ENCODE peak calls at places on chromosomes 4 and X, in seven cellular contexts. One of them, this sample, is unnamed.

GRCh38 chr4:56026596-56026995 is 77.9 kb downstream of the CEP135 start:
- DNase-seq in GM10248: no peak
- DNase-seq in GM13977: no peak
- DNase-seq in MCF 10A: peak; percentile 28
- DNase-seq in ovary: no peak
- DNase-seq in psoas muscle: no peak
- DNase-seq in AG09309: no peak
- DNase-seq in this sample: no peak

GRCh38 chrX:24145340-24146186 is 4.0 kb upstream of the ZFX start:
- DNase-seq in GM10248: no peak
- DNase-seq in GM13977: no peak
- DNase-seq in MCF 10A: no peak
- DNase-seq in ovary: no peak
- DNase-seq in psoas muscle: no peak
- DNase-seq in AG09309: peak; percentile 27
- DNase-seq in this sample: no peak

GRCh38 chrX:122913134-122913533 is 270.9 kb upstream of the GRIA3 start:
- DNase-seq in GM10248: no peak
- DNase-seq in GM13977: no peak
- DNase-seq in MCF 10A: no peak
- DNase-seq in ovary: no peak
- DNase-seq in psoas muscle: no peak
- DNase-seq in AG09309: no peak
- DNase-seq in this sample: no peak

GRCh38 chr4:75995727-75996126 is 5.0 kb upstream of the SDAD1 start:
- DNase-seq in GM10248: peak; percentile 48
- DNase-seq in GM13977: peak; percentile 34
- DNase-seq in MCF 10A: peak; percentile 66
- DNase-seq in ovary: no peak
- DNase-seq in psoas muscle: no peak
- DNase-seq in AG09309: peak; percentile 16
- DNase-seq in this sample: no peak

GRCh38 chr4:118586357-118586790 is 98.8 kb upstream of the METTL14 start:
- DNase-seq in GM10248: no peak
- DNase-seq in GM13977: no peak
- DNase-seq in MCF 10A: no peak
- DNase-seq in ovary: peak; percentile 83
- DNase-seq in psoas muscle: peak; percentile 38
- DNase-seq in AG09309: no peak
- DNase-seq in this sample: no peak

GRCh38 chr4:113070755-113071154 is 21.3 kb downstream of the ANK2 start:
- DNase-seq in GM10248: no peak
- DNase-seq in GM13977: no peak
- DNase-seq in MCF 10A: no peak
- DNase-seq in ovary: no peak
- DNase-seq in psoas muscle: no peak
- DNase-seq in AG09309: no peak
- DNase-seq in this sample: no peak

GRCh38 chr4:8355864-8356565 is 84.5 kb downstream of the ACOX3 start:
- DNase-seq in GM10248: no peak
- DNase-seq in GM13977: no peak
- DNase-seq in MCF 10A: no peak
- DNase-seq in ovary: no peak
- DNase-seq in psoas muscle: no peak
- DNase-seq in AG09309: no peak
- DNase-seq in this sample: no peak

GRCh38 chr4:163566257-163566656 is 71.8 kb downstream of the TMA16 start:
- DNase-seq in GM10248: no peak
- DNase-seq in GM13977: no peak
- DNase-seq in MCF 10A: no peak
- DNase-seq in ovary: no peak
- DNase-seq in psoas muscle: no peak
- DNase-seq in AG09309: no peak
- DNase-seq in this sample: no peak

GRCh38 chr4:68259191-68259590 is 13.7 kb upstream of the TMPRSS11B start:
- DNase-seq in GM10248: no peak
- DNase-seq in GM13977: no peak
- DNase-seq in MCF 10A: no peak
- DNase-seq in ovary: no peak
- DNase-seq in psoas muscle: no peak
- DNase-seq in AG09309: no peak
- DNase-seq in this sample: no peak

GRCh38 chrX:103073442-103073841 is 9.5 kb upstream of the BEX1 start:
- DNase-seq in GM10248: no peak
- DNase-seq in GM13977: no peak
- DNase-seq in MCF 10A: no peak
- DNase-seq in ovary: no peak
- DNase-seq in psoas muscle: no peak
- DNase-seq in AG09309: no peak
- DNase-seq in this sample: no peak
- TF ChIP-seq CTCF in GM10248: no peak
- TF ChIP-seq CTCF in GM13977: no peak
- TF ChIP-seq CTCF in MCF 10A: no peak
- TF ChIP-seq CTCF in ovary: no peak
- TF ChIP-seq CTCF in psoas muscle: no peak
- TF ChIP-seq CTCF in AG09309: no peak
- TF ChIP-seq CTCF in this sample: no peak

GRCh38 chr4:138062929-138063328 is 179.2 kb downstream of the SLC7A11 start:
- DNase-seq in GM10248: no peak
- DNase-seq in GM13977: no peak
- DNase-seq in MCF 10A: peak; percentile 16
- DNase-seq in ovary: no peak
- DNase-seq in psoas muscle: no peak
- DNase-seq in AG09309: no peak
- DNase-seq in this sample: no peak
- TF ChIP-seq CTCF in GM10248: no peak
- TF ChIP-seq CTCF in GM13977: no peak
- TF ChIP-seq CTCF in MCF 10A: no peak
- TF ChIP-seq CTCF in ovary: no peak
- TF ChIP-seq CTCF in psoas muscle: no peak
- TF ChIP-seq CTCF in AG09309: peak; percentile 33
- TF ChIP-seq CTCF in this sample: no peak

GRCh38 chr4:13102344-13102743 is 381.8 kb downstream of the RAB28 start:
- DNase-seq in GM10248: no peak
- DNase-seq in GM13977: no peak
- DNase-seq in MCF 10A: peak; percentile 35
- DNase-seq in ovary: no peak
- DNase-seq in psoas muscle: no peak
- DNase-seq in AG09309: no peak
- DNase-seq in this sample: no peak

GRCh38 chr4:13112030-13112429 is 372.1 kb downstream of the RAB28 start:
- DNase-seq in GM10248: no peak
- DNase-seq in GM13977: no peak
- DNase-seq in MCF 10A: no peak
- DNase-seq in ovary: no peak
- DNase-seq in psoas muscle: no peak
- DNase-seq in AG09309: no peak
- DNase-seq in this sample: no peak

GRCh38 chr4:13109536-13109935 is 374.6 kb downstream of the RAB28 start:
- DNase-seq in GM10248: no peak
- DNase-seq in GM13977: no peak
- DNase-seq in MCF 10A: no peak
- DNase-seq in ovary: no peak
- DNase-seq in psoas muscle: no peak
- DNase-seq in AG09309: no peak
- DNase-seq in this sample: no peak

GRCh38 chr4:13103382-13104015 is 380.6 kb downstream of the RAB28 start:
- DNase-seq in GM10248: no peak
- DNase-seq in GM13977: no peak
- DNase-seq in MCF 10A: no peak
- DNase-seq in ovary: no peak
- DNase-seq in psoas muscle: no peak
- DNase-seq in AG09309: no peak
- DNase-seq in this sample: no peak

DNA sequence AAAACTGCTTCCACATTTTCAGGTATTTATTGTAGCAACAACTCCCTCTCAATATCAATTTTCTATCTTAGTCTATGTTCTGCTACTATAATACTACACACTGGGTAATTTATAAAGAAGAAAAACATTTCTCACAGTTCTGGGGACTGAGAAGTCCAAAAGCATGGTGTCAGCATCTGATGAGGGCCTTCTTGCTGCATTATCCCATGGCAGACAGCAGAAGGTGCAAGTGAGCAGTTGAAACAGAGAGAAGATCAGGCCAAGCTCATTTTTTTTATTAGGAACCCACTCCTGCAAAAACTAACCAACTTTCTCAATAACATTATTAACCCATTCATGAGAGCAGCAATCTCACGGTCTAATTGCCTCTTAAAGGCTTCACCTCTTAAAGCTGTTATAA is 376.0 kb downstream of the RAB28 start:
- DNase-seq in GM10248: no peak
- DNase-seq in GM13977: no peak
- DNase-seq in MCF 10A: peak; percentile 2
- DNase-seq in ovary: no peak
- DNase-seq in psoas muscle: no peak
- DNase-seq in AG09309: no peak
- DNase-seq in this sample: no peak
- TF ChIP-seq CTCF in GM10248: peak; percentile 9
- TF ChIP-seq CTCF in GM13977: peak; percentile 13
- TF ChIP-seq CTCF in MCF 10A: no peak
- TF ChIP-seq CTCF in ovary: no peak
- TF ChIP-seq CTCF in psoas muscle: no peak
- TF ChIP-seq CTCF in AG09309: no peak
- TF ChIP-seq CTCF in this sample: no peak

GRCh38 chrX:15564981-15565579 is 35.7 kb downstream of the ACE2 start:
- DNase-seq in GM10248: peak; percentile 24
- DNase-seq in GM13977: peak; percentile 24
- DNase-seq in MCF 10A: peak; percentile 83
- DNase-seq in ovary: peak; percentile 15
- DNase-seq in psoas muscle: peak; percentile 50
- DNase-seq in AG09309: peak; percentile 16
- DNase-seq in this sample: no peak
- TF ChIP-seq CTCF in GM10248: peak; percentile 45
- TF ChIP-seq CTCF in GM13977: peak; percentile 70
- TF ChIP-seq CTCF in MCF 10A: peak; percentile 84
- TF ChIP-seq CTCF in ovary: peak; percentile 21
- TF ChIP-seq CTCF in psoas muscle: peak; percentile 51
- TF ChIP-seq CTCF in AG09309: peak; percentile 66
- TF ChIP-seq CTCF in this sample: peak; percentile 31

DNA sequence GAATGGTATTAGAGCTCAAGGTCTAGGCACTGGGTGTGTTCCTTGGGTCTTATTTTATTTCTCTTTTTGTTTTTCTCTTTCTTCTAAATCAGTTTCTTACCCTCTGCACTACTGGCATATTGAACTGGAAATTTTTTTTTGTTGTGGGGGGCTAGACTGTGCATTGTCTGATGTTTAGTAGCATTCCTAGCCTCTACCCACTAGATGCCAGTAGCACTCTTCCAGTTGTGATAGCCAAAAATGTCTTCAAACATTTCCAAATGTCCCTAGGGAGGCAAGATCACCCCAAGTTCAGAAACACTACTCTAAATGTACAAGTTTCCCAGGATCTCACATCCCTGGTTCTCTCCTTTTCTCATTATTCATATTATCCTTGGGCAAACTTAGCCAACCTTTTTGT is 69.8 kb upstream of the AMOT start:
- DNase-seq in GM10248: no peak
- DNase-seq in GM13977: no peak
- DNase-seq in MCF 10A: no peak
- DNase-seq in ovary: no peak
- DNase-seq in psoas muscle: no peak
- DNase-seq in AG09309: no peak
- DNase-seq in this sample: no peak
- TF ChIP-seq CTCF in GM10248: no peak
- TF ChIP-seq CTCF in GM13977: no peak
- TF ChIP-seq CTCF in MCF 10A: no peak
- TF ChIP-seq CTCF in ovary: no peak
- TF ChIP-seq CTCF in psoas muscle: no peak
- TF ChIP-seq CTCF in AG09309: no peak
- TF ChIP-seq CTCF in this sample: no peak

GRCh38 chrX:140917354-140918115 is 84.9 kb upstream of the SPANXB1 start:
- DNase-seq in GM10248: no peak
- DNase-seq in GM13977: no peak
- DNase-seq in MCF 10A: no peak
- DNase-seq in ovary: no peak
- DNase-seq in psoas muscle: no peak
- DNase-seq in AG09309: no peak
- DNase-seq in this sample: no peak

GRCh38 chrX:140913802-140914501 is 88.4 kb upstream of the SPANXB1 start:
- DNase-seq in GM10248: no peak
- DNase-seq in GM13977: no peak
- DNase-seq in MCF 10A: no peak
- DNase-seq in ovary: no peak
- DNase-seq in psoas muscle: no peak
- DNase-seq in AG09309: no peak
- DNase-seq in this sample: no peak

GRCh38 chrX:140916891-140917290 is 85.5 kb upstream of the SPANXB1 start:
- DNase-seq in GM10248: no peak
- DNase-seq in GM13977: no peak
- DNase-seq in MCF 10A: no peak
- DNase-seq in ovary: no peak
- DNase-seq in psoas muscle: no peak
- DNase-seq in AG09309: no peak
- DNase-seq in this sample: no peak

GRCh38 chrX:140923118-140923517 is 79.3 kb upstream of the SPANXB1 start:
- DNase-seq in GM10248: no peak
- DNase-seq in GM13977: no peak
- DNase-seq in MCF 10A: no peak
- DNase-seq in ovary: no peak
- DNase-seq in psoas muscle: no peak
- DNase-seq in AG09309: no peak
- DNase-seq in this sample: no peak

DNA sequence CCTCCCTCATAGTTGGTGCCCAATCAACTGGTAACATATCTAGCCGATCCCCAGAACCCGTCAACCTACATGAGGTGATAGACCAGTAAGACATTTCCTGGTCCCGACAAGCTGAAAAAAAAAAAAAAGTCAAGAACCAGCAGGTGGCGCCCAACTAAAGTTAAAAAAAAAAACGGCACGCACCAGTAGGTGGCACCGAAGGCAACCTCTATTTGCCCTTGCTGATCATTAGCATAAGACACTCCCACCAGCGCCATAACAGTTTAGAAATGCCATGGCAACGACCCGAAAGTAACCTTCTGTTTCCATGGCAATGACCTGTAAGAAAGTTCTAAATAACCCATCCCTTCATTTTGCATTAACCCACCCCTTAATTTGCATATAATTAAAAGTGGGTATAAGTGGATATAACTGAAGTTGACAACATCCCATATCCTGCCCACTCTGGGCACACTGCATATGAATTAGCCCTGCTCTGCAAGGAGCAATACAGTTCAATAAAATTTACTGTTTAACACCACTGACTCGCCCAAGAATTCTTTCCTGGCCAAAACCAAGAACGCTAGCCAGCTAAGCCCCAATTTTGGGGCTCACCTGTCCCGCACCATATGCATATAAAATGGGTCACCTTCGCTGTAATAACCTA is 83.9 kb upstream of the SPANXB1 start:
- DNase-seq in GM10248: peak; percentile 5
- DNase-seq in GM13977: peak; percentile 18
- DNase-seq in MCF 10A: peak; percentile 73
- DNase-seq in ovary: no peak
- DNase-seq in psoas muscle: no peak
- DNase-seq in AG09309: peak; percentile 7
- DNase-seq in this sample: no peak
- TF ChIP-seq CTCF in GM10248: peak; percentile 19
- TF ChIP-seq CTCF in GM13977: peak; percentile 62
- TF ChIP-seq CTCF in MCF 10A: peak; percentile 91
- TF ChIP-seq CTCF in ovary: no peak
- TF ChIP-seq CTCF in psoas muscle: peak; percentile 25
- TF ChIP-seq CTCF in AG09309: peak; percentile 72
- TF ChIP-seq CTCF in this sample: peak; percentile 44

This sample was measured in thoracic aorta.